ENCODE peak calls at places on chromosomes 7 and 10, in ten cellular contexts. One of them, this sample, is unnamed.
A peak's percentile ranks its signal among the peaks of the same experiment; 100 is the strongest.

GRCh38 chr7:96997512-96998032 is 7.8 kb upstream of the DLX6 start:
- DNase-seq in HS-27A: no peak
- DNase-seq in upper lobe of left lung: no peak
- DNase-seq in CMK: no peak
- DNase-seq in NCI-H1092 treated with DMSO at 0.1 percent for 48 hours: no peak
- DNase-seq in H7: peak; percentile 27
- DNase-seq in astrocyte of the cerebellum: no peak
- DNase-seq in left ventricle myocardium inferior: no peak
- DNase-seq in kidney epithelial cell: no peak
- DNase-seq in mucosa of gallbladder: no peak
- DNase-seq in this sample: no peak

GRCh38 chr7:139539231-139539630 is 15.7 kb downstream of the CLEC2L start:
- DNase-seq in HS-27A: no peak
- DNase-seq in upper lobe of left lung: no peak
- DNase-seq in CMK: no peak
- DNase-seq in NCI-H1092 treated with DMSO at 0.1 percent for 48 hours: no peak
- DNase-seq in H7: no peak
- DNase-seq in astrocyte of the cerebellum: no peak
- DNase-seq in left ventricle myocardium inferior: no peak
- DNase-seq in kidney epithelial cell: no peak
- DNase-seq in mucosa of gallbladder: no peak
- DNase-seq in this sample: no peak

GRCh38 chr10:81472927-81473470 is 402.0 kb upstream of the NRG3 start:
- DNase-seq in HS-27A: no peak
- DNase-seq in upper lobe of left lung: peak; percentile 58
- DNase-seq in CMK: no peak
- DNase-seq in NCI-H1092 treated with DMSO at 0.1 percent for 48 hours: no peak
- DNase-seq in H7: no peak
- DNase-seq in astrocyte of the cerebellum: no peak
- DNase-seq in left ventricle myocardium inferior: no peak
- DNase-seq in kidney epithelial cell: no peak
- DNase-seq in mucosa of gallbladder: no peak
- DNase-seq in this sample: no peak

GRCh38 chr7:31192996-31193395 is 140.9 kb downstream of the ADCYAP1R1 start:
- DNase-seq in HS-27A: no peak
- DNase-seq in upper lobe of left lung: peak; percentile 81
- DNase-seq in CMK: no peak
- DNase-seq in NCI-H1092 treated with DMSO at 0.1 percent for 48 hours: peak; percentile 77
- DNase-seq in H7: peak; percentile 89
- DNase-seq in astrocyte of the cerebellum: peak; percentile 9
- DNase-seq in left ventricle myocardium inferior: peak; percentile 53
- DNase-seq in kidney epithelial cell: peak; percentile 5
- DNase-seq in mucosa of gallbladder: peak; percentile 43
- DNase-seq in this sample: peak; percentile 94

GRCh38 chr7:86914468-86915054 is 144.9 kb downstream of the ELAPOR2 start:
- DNase-seq in HS-27A: no peak
- DNase-seq in upper lobe of left lung: no peak
- DNase-seq in CMK: no peak
- DNase-seq in NCI-H1092 treated with DMSO at 0.1 percent for 48 hours: peak; percentile 26
- DNase-seq in H7: no peak
- DNase-seq in astrocyte of the cerebellum: no peak
- DNase-seq in left ventricle myocardium inferior: no peak
- DNase-seq in kidney epithelial cell: no peak
- DNase-seq in mucosa of gallbladder: no peak
- DNase-seq in this sample: peak; percentile 55

GRCh38 chr7:70317356-70317755 is 719.1 kb downstream of the AUTS2 start:
- DNase-seq in HS-27A: no peak
- DNase-seq in upper lobe of left lung: no peak
- DNase-seq in CMK: no peak
- DNase-seq in NCI-H1092 treated with DMSO at 0.1 percent for 48 hours: no peak
- DNase-seq in H7: no peak
- DNase-seq in astrocyte of the cerebellum: peak; percentile 36
- DNase-seq in left ventricle myocardium inferior: no peak
- DNase-seq in kidney epithelial cell: no peak
- DNase-seq in mucosa of gallbladder: no peak
- DNase-seq in this sample: no peak

GRCh38 chr7:135147899-135148721 is at the start of gene TMEM140:
- DNase-seq in HS-27A: no peak
- DNase-seq in upper lobe of left lung: no peak
- DNase-seq in CMK: no peak
- DNase-seq in NCI-H1092 treated with DMSO at 0.1 percent for 48 hours: no peak
- DNase-seq in H7: no peak
- DNase-seq in astrocyte of the cerebellum: no peak
- DNase-seq in left ventricle myocardium inferior: no peak
- DNase-seq in kidney epithelial cell: no peak
- DNase-seq in mucosa of gallbladder: peak; percentile 74
- DNase-seq in this sample: no peak

GRCh38 chr10:43255644-43256431 is 11.0 kb downstream of the RASGEF1A start:
- DNase-seq in HS-27A: no peak
- DNase-seq in upper lobe of left lung: peak; percentile 54
- DNase-seq in CMK: peak; percentile 25
- DNase-seq in NCI-H1092 treated with DMSO at 0.1 percent for 48 hours: no peak
- DNase-seq in H7: peak; percentile 96
- DNase-seq in astrocyte of the cerebellum: no peak
- DNase-seq in left ventricle myocardium inferior: no peak
- DNase-seq in kidney epithelial cell: no peak
- DNase-seq in mucosa of gallbladder: no peak
- DNase-seq in this sample: peak; percentile 86

GRCh38 chr10:13503745-13504463 is 24.9 kb downstream of the BEND7 start:
- DNase-seq in HS-27A: peak; percentile 19
- DNase-seq in upper lobe of left lung: no peak
- DNase-seq in CMK: no peak
- DNase-seq in NCI-H1092 treated with DMSO at 0.1 percent for 48 hours: no peak
- DNase-seq in H7: no peak
- DNase-seq in astrocyte of the cerebellum: peak; percentile 27
- DNase-seq in left ventricle myocardium inferior: no peak
- DNase-seq in kidney epithelial cell: peak; percentile 5
- DNase-seq in mucosa of gallbladder: no peak
- DNase-seq in this sample: no peak

GRCh38 chr10:101658910-101659309 is 36.1 kb downstream of the FBXW4 start:
- DNase-seq in HS-27A: no peak
- DNase-seq in upper lobe of left lung: peak; percentile 36
- DNase-seq in CMK: no peak
- DNase-seq in NCI-H1092 treated with DMSO at 0.1 percent for 48 hours: no peak
- DNase-seq in H7: no peak
- DNase-seq in astrocyte of the cerebellum: no peak
- DNase-seq in left ventricle myocardium inferior: no peak
- DNase-seq in kidney epithelial cell: no peak
- DNase-seq in mucosa of gallbladder: no peak
- DNase-seq in this sample: no peak

GRCh38 chr10:89337493-89337892 is 9.7 kb downstream of the IFIT3 start:
- DNase-seq in HS-27A: no peak
- DNase-seq in upper lobe of left lung: no peak
- DNase-seq in CMK: no peak
- DNase-seq in NCI-H1092 treated with DMSO at 0.1 percent for 48 hours: no peak
- DNase-seq in H7: no peak
- DNase-seq in astrocyte of the cerebellum: no peak
- DNase-seq in left ventricle myocardium inferior: no peak
- DNase-seq in kidney epithelial cell: peak; percentile 70
- DNase-seq in mucosa of gallbladder: no peak
- DNase-seq in this sample: no peak

GRCh38 chr10:75754096-75754495 is 322.7 kb downstream of the LRMDA start:
- DNase-seq in HS-27A: no peak
- DNase-seq in upper lobe of left lung: no peak
- DNase-seq in CMK: no peak
- DNase-seq in NCI-H1092 treated with DMSO at 0.1 percent for 48 hours: no peak
- DNase-seq in H7: no peak
- DNase-seq in astrocyte of the cerebellum: no peak
- DNase-seq in left ventricle myocardium inferior: no peak
- DNase-seq in kidney epithelial cell: no peak
- DNase-seq in mucosa of gallbladder: no peak
- DNase-seq in this sample: no peak

GRCh38 chr7:54802841-54803240 is 43.8 kb upstream of the SEC61G start:
- DNase-seq in HS-27A: no peak
- DNase-seq in upper lobe of left lung: no peak
- DNase-seq in CMK: no peak
- DNase-seq in NCI-H1092 treated with DMSO at 0.1 percent for 48 hours: no peak
- DNase-seq in H7: no peak
- DNase-seq in astrocyte of the cerebellum: no peak
- DNase-seq in left ventricle myocardium inferior: no peak
- DNase-seq in kidney epithelial cell: peak; percentile 18
- DNase-seq in mucosa of gallbladder: no peak
- DNase-seq in this sample: no peak

GRCh38 chr10:62817763-62818425 is 1.7 kb upstream of the EGR2 start:
- DNase-seq in HS-27A: no peak
- DNase-seq in upper lobe of left lung: peak; percentile 94
- DNase-seq in CMK: peak; percentile 22
- DNase-seq in NCI-H1092 treated with DMSO at 0.1 percent for 48 hours: peak; percentile 5
- DNase-seq in H7: peak; percentile 95
- DNase-seq in astrocyte of the cerebellum: no peak
- DNase-seq in left ventricle myocardium inferior: peak; percentile 77
- DNase-seq in kidney epithelial cell: no peak
- DNase-seq in mucosa of gallbladder: peak; percentile 69
- DNase-seq in this sample: peak; percentile 89

This sample was measured in GM23338.